ENCODE peak calls at places on chromosomes 6 and 20, in five cellular contexts. L is HepG2, K is H1, R is K562, S is GM12878. M is an unnamed sample.

GRCh38 chr20:3209023-3209945 is at the start of gene ITPA:
- DNase-seq in R (peak; percentile 76), S (no peak), K (peak; percentile 77), L (peak; percentile 75), M (peak; percentile 89)

GRCh38 chr6:139534472-139535115 is 160.1 kb upstream of the CITED2 start:
- DNase-seq in R (no peak), L (no peak), K (no peak), S (no peak), M (no peak)

GRCh38 chr6:31270788-31271640 is 878 bp downstream of the HLA-C start:
- DNase-seq in L (no peak), R (no peak), K (peak; percentile 79), S (no peak), M (peak; percentile 49)

GRCh38 chr6:3997144-3997770 is 81.7 kb downstream of the FAM217A start:
- DNase-seq in R (no peak), L (no peak), S (no peak), K (no peak), M (no peak)

GRCh38 chr6:137487181-137487910 is 6.8 kb downstream of the OLIG3 start:
- DNase-seq in K (no peak), S (no peak), R (no peak), L (no peak), M (peak; percentile 13)

GRCh38 chr6:89313006-89313405 is 2.1 kb downstream of the GABRR2 start:
- DNase-seq in L (no peak), K (no peak), S (no peak), R (no peak), M (peak; percentile 47)

GRCh38 chr6:32622545-32623401 is 14.4 kb upstream of the HLA-DQA1 start:
- DNase-seq in L (peak; percentile 28), S (peak; percentile 96), R (no peak), K (no peak), M (peak; percentile 2)

GRCh38 chr6:29500594-29500993 is 12.8 kb upstream of the MAS1L start:
- DNase-seq in S (no peak), L (no peak), K (no peak), R (no peak), M (no peak)

GRCh38 chr6:91895592-91895991 is 1308.7 kb upstream of the MAP3K7 start:
- DNase-seq in L (no peak), K (no peak), S (no peak), R (no peak), M (no peak)

DNA sequence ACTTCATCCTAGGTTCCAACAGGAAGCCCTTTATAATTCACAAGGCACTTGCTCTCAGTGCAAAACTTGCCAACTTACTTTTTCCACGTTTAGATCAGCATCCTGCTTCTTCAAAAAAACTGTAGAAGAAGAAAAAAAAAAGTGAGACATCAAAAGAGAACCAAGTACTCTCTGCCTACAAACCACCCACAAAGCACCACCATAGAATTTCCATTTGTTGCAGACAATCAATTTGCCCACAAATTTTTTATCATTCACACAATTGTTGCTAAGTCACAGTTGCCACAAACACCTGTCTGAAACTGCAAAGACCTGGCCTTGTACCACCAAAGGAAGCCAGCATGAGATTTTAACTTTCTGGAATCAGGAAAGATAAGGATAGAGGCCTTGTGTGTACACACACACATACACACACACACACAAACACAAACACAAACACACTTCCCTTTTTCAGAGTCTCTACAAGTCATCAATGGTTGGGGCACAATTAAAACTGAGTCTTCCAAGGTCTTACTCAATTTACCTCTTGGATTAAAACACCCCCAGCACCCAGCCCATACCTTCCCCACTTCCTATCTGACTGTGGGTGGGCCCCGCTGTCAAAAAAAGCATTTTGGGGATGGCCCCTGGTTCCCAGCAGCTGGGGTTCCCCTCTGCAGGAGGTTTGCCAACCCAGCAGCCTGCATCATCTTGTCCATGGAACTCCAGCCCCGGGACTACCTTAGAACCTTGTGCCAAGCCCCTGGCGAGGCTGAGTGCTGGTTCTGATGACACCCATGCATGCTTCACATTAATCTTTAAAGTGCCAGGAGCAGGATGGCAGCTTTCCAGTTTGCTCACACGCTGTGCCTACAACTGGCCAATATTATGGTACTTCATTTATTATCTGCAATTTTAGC is 26.5 kb downstream of the FYN start:
- DNase-seq in L (no peak), S (no peak), K (no peak), R (no peak), M (no peak)
- H3K9ac ChIP-seq in L (no peak overlapping the region), S (no peak overlapping the region), K (no peak overlapping the region), R (no peak overlapping the region), M (no peak overlapping the region)

GRCh38 chr20:50338479-50339195 is 148.0 kb downstream of the CEBPB start:
- DNase-seq in S (peak; percentile 92), R (peak; percentile 60), L (peak; percentile 49), K (no peak), M (no peak)
- TF ChIP-seq USF2 in S (no peak), R (no peak), L (no peak), K (no peak), M (no peak)

GRCh38 chr6:145073811-145074210 is 661.5 kb downstream of the EPM2A start:
- DNase-seq in S (no peak), R (no peak), K (no peak), L (no peak), M (no peak)

GRCh38 chr6:145067430-145067829 is 667.9 kb downstream of the EPM2A start:
- DNase-seq in L (no peak), S (no peak), R (no peak), K (no peak), M (no peak)

GRCh38 chr6:145070791-145071190 is 664.5 kb downstream of the EPM2A start:
- DNase-seq in S (no peak), R (no peak), L (no peak), K (no peak), M (no peak)

GRCh38 chr6:145071836-145072235 is 663.5 kb downstream of the EPM2A start:
- DNase-seq in K (no peak), R (no peak), L (no peak), S (no peak), M (no peak)

DNA sequence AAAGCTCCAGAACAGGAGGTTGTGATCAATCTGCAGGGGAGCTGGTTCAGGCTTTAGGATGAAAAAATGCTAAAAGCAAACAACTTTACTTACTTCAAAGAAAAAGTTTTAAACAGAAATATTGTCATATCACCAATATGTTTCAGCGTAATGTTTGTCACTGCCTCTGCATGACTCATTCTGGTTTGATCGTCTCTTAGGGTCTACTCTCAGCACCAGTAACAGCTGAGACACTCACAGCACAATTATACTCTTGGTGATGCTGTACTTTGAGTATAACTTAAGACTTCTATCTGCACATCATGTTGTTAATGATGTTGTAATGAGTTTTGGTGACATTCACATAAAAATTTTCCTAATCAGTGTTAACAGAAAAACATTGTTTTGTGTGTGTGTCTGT is 665.4 kb downstream of the EPM2A start:
- DNase-seq in K (no peak), L (no peak), R (no peak), S (no peak), M (no peak)
- TF ChIP-seq CHD2 in K (no peak), L (no peak), R (no peak), S (no peak), M (no peak)

DNA sequence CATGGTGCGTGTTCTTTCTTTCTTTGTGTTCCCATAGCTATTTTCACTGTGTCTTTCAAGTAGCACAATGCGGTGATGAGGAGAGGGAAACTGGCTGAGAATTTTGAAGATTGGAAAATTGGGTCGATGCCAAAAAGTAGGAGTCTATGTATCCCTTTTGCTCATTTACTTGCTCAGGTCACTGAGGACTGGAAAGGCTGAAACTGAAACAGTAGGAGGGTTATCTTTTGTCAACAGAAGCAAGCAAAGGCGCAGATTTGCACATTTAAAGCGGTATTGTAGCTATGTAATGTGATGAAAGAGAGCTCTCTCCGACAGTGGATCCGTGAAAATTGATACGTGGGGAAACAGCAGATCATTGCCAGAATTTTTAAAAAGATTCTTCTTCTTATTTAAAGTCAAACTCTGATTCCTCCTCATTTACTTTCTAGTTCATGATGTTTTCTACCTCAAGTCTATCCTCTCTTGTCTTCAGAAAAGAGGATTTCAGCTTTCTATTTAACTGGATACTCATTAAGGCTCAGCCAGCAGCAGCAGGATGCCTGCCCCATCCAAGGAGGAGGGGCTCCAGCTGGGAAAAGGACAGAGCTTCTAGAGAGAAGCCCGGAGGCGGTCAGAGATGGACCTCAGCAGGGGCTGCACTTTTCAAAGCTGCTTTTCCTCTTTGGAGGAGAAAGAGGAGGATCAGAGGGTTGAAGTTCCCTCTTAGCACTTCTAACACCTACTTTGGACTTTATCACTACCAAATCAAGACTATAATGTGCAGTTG is 15.9 kb upstream of the FYN start:
- DNase-seq in R (no peak), S (no peak), K (no peak), L (no peak), M (peak; percentile 66)
- H3K9ac ChIP-seq in R (no peak overlapping the region), S (no peak overlapping the region), K (no peak overlapping the region), L (no peak overlapping the region), M (no peak overlapping the region)

DNA sequence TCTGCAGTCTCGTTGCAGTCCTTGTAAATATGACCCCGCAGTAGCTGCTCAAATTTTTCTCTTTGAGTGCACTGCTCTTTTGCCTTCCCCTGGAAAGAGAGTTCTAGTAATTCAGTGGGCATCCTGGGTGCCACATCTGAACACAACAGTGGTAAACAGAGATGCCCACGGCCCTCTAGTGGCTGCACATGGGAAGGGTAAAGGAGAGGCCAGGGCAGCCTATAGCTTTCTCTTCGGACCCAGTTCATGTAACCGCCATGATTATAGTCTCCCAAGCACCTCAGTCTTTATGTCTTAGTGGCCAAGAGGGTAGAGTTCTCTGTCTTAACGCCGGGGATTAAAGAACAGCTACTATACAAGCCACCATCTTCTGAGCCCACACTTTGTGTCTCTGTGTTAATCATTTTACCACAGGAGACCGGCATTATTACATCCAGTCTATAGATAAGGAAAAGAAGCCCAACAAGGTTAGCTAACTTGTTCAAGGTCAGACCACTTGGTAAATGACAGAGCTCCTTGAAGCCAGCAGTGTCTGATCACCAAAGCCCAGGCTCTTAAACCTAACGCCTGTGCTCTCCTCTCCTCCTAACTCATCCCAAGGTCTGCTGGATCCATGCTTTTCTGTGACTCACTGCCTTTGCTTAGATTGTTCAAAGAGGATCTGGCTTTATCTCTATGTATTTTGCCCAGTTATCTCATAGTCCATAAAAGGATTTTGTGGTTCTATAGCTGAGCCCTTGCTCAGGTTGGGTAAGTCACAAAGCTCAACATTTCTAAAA is 81.8 kb downstream of the ISM1 start:
- DNase-seq in L (peak; percentile 49), R (peak; percentile 16), S (no peak), K (peak; percentile 67), M (peak; percentile 61)
- TF ChIP-seq USF2 in L (no peak), R (no peak), S (no peak), K (no peak), M (no peak)

DNA sequence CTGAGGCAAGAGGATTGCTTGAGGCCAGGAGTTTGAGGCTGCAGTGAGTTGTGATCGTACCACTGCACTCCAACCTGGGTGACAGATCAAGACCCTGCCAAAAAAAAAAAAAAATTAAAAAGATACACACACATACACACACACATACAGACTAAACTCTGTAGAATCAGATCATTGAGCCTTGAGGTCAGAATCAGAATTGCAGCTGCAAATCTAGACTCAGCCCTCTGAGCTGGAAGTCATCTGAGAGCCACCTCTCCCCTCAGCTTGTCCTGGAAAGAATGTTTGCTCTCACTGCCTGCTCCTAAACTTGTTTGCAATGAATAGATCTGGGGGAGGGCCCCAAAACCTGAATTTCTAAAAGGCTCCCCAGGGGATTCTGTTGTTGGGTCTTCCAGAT is 41.4 kb upstream of the ANGPT4 start:
- DNase-seq in L (no peak), R (no peak), S (no peak), K (no peak), M (no peak)
- TF ChIP-seq CHD2 in L (no peak), R (no peak), S (no peak), K (no peak), M (no peak)